ENCODE peak calls at places on chromosomes 4 and X, in six cellular contexts. O is SK-N-SH, Y is endothelial cell of umbilical vein, T is tibial nerve, J is HCT116, B is cardiac muscle cell. X is an unnamed sample. For H3K4me1, the result is how much of the 10 kb centered on the place peaks cover.

GRCh38 chr4:158208931-158209640 is 1.2 kb upstream of the TMEM144 start:
- DNase-seq in O (no peak), Y (no peak), T (no peak), J (no peak), B (peak), X (no peak)

GRCh38 chr4:33386761-33387160 is 2666.6 kb downstream of the PCDH7 start:
- DNase-seq in O (no peak), Y (no peak), T (no peak), J (no peak), B (peak), X (no peak)

GRCh38 chr4:158670975-158671664 is 567 bp downstream of the C4orf46 start:
- DNase-seq in O (peak), Y (peak), T (peak), J (peak), B (peak), X (peak)

GRCh38 chrX:123432362-123433150 is 248.5 kb downstream of the GRIA3 start:
- DNase-seq in O (no peak), Y (no peak), T (no peak), J (no peak), B (no peak), X (no peak)

GRCh38 chr4:107561481-107561880 is 158.6 kb downstream of the PAPSS1 start:
- DNase-seq in O (no peak), Y (peak), T (no peak), J (no peak), B (peak), X (no peak)

GRCh38 chr4:120327276-120327675 is 260.6 kb upstream of the MAD2L1 start:
- DNase-seq in O (no peak), Y (no peak), T (no peak), J (no peak), B (no peak), X (no peak)

GRCh38 chrX:79107891-79108718 is 36.4 kb upstream of the GPR174 start:
- DNase-seq in O (no peak), Y (peak), T (no peak), J (no peak), B (no peak), X (no peak)

GRCh38 chrX:147894332-147894870 is 17.3 kb upstream of the FMR1 start:
- DNase-seq in O (no peak), Y (no peak), T (no peak), J (no peak), B (peak), X (no peak)

GRCh38 chrX:121598356-121598755 is 550.9 kb downstream of the GLUD2 start:
- DNase-seq in O (no peak), Y (no peak), T (no peak), J (no peak), B (no peak), X (no peak)

GRCh38 chr4:16582526-16582925 is 315.9 kb downstream of the LDB2 start:
- DNase-seq in O (peak), Y (no peak), T (no peak), J (no peak), B (no peak), X (no peak)

GRCh38 chr4:124685851-124686250 is 26.7 kb downstream of the ANKRD50 start:
- DNase-seq in O (no peak), Y (no peak), T (no peak), J (no peak), B (peak), X (no peak)

DNA sequence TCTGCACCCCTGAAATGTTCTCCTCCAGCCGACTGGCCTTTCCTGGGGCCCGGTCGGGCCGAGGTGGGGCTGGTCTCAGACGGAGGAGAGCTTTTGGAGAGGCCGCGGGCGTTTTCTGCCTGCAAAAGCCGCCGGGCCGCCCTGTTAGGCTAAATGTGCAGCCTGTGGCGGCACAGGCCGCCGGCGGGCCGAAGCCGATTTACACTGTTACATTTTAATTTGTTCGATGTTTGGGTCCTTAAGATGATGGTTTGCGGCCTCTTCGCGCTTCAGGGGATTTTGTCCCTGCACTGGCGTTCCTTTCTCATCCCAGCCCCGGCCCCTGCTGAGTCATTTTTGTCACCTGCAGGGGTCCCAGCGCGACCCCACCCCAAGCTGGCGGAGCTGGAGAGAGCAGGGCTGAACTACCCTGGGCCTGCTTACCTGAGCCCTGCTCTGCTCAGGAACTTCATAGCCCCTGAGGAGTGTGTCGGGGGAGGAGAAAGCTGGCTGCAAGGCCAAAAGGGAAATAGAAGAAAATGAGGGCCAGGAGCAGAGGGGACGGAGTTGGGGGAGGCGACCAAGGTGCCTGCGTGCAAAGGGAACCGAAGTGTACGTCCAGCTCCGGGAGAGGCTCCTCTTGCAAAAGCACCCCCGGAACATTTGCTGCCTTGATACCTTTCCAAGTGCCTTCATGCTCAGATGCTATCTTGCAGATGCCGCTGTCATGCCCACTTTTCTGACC is 861 bp upstream of the RBBP7 start:
- DNase-seq in O (peak), Y (peak), T (peak), J (no peak), B (no peak), X (no peak)
- H3K4me3 ChIP-seq in O (peak), Y (peak), T (peak), J (peak), B (peak), X (peak)

GRCh38 chrX:4764888-4765287 is 1051.4 kb upstream of the PRKX start:
- DNase-seq in O (no peak), Y (no peak), T (no peak), J (no peak), B (no peak), X (no peak)
- H3K4me1 ChIP-seq in O (under half), Y (under half), T (under half), J (under half), B (under half), X (under half)

GRCh38 chr4:163693776-163694175 is 199.3 kb downstream of the TMA16 start:
- DNase-seq in O (no peak), Y (no peak), T (no peak), J (no peak), B (no peak), X (no peak)
- H3K4me3 ChIP-seq in O (no peak), Y (no peak), T (no peak), J (no peak), B (no peak), X (no peak)

GRCh38 chr4:3199661-3200422 is 49.1 kb upstream of the MSANTD1 start:
- DNase-seq in O (no peak), Y (no peak), T (no peak), J (no peak), B (peak), X (no peak)

GRCh38 chr4:3197366-3198105 is 51.4 kb upstream of the MSANTD1 start:
- DNase-seq in O (no peak), Y (no peak), T (no peak), J (no peak), B (no peak), X (no peak)

GRCh38 chr4:3200423-3201090 is 48.4 kb upstream of the MSANTD1 start:
- DNase-seq in O (no peak), Y (no peak), T (no peak), J (no peak), B (no peak), X (no peak)

GRCh38 chr4:3196670-3197359 is 52.1 kb upstream of the MSANTD1 start:
- DNase-seq in O (no peak), Y (no peak), T (no peak), J (no peak), B (no peak), X (no peak)

GRCh38 chr4:3198906-3199305 is 50.1 kb upstream of the MSANTD1 start:
- DNase-seq in O (no peak), Y (no peak), T (no peak), J (no peak), B (no peak), X (no peak)
- H3K4me1 ChIP-seq in O (under half), Y (under half), T (under half), J (under half), B (under half), X (under half)

GRCh38 chr4:86357608-86358007 is 2.2 kb downstream of the MAPK10 start:
- DNase-seq in O (peak), Y (no peak), T (no peak), J (no peak), B (no peak), X (no peak)

GRCh38 chr4:86358176-86358701 is 1.6 kb downstream of the MAPK10 start:
- DNase-seq in O (no peak), Y (no peak), T (no peak), J (no peak), B (peak), X (no peak)

GRCh38 chr4:86356831-86357230 is 3.0 kb downstream of the MAPK10 start:
- DNase-seq in O (no peak), Y (no peak), T (no peak), J (no peak), B (no peak), X (no peak)

GRCh38 chr4:86362510-86362909 is 2.7 kb upstream of the MAPK10 start:
- DNase-seq in O (no peak), Y (no peak), T (no peak), J (no peak), B (no peak), X (no peak)

DNA sequence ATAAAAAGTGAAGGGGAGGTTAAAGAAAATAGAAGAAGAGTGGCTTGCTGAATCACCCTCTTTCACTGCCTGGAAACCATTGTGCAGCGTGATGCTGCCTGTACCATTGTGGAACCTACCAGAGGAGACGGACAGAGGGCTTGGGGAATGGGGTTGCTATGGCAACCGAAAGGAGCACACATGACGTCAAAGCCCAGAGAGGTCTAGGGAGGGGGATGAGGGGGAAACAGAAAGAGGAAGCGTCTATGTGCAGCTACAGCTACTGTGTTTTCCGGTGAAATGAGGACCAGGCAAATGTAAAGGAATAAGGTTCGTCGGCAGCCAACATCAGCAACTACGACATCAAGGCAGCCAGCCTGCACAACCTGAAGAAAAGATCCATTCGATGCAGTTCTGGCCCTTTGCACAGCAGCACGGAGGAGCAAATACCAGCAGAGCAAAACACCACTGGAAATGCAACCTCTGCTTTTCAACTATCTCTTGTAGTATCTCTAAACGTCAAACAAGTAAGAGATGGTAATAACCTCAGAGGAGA is at the start of gene MAPK10:
- DNase-seq in O (peak), Y (peak), T (peak), J (no peak), B (peak), X (no peak)
- H3K4me3 ChIP-seq in O (peak), Y (no peak), T (peak), J (no peak), B (no peak), X (no peak)

GRCh38 chr4:76200771-76201224 is 12.8 kb downstream of the SCARB2 start:
- DNase-seq in O (no peak), Y (no peak), T (no peak), J (no peak), B (no peak), X (no peak)
- H3K4me1 ChIP-seq in O (half or more), Y (under half), T (half or more), J (under half), B (under half), X (under half)

GRCh38 chr4:53592686-53593641 is 1.7 kb upstream of the LNX1 start:
- DNase-seq in O (no peak), Y (peak), T (no peak), J (no peak), B (peak), X (peak)

GRCh38 chr4:53589511-53589910 is 1.8 kb downstream of the LNX1 start:
- DNase-seq in O (no peak), Y (no peak), T (no peak), J (no peak), B (peak), X (no peak)

GRCh38 chr4:53593765-53594164 is 2.5 kb upstream of the LNX1 start:
- DNase-seq in O (no peak), Y (no peak), T (no peak), J (no peak), B (no peak), X (no peak)

GRCh38 chr4:53592128-53592527 is 842 bp upstream of the LNX1 start:
- DNase-seq in O (no peak), Y (peak), T (no peak), J (no peak), B (peak), X (no peak)

GRCh38 chr4:53591372-53591892 is at the start of gene LNX1:
- DNase-seq in O (no peak), Y (no peak), T (no peak), J (peak), B (no peak), X (peak)
- H3K4me3 ChIP-seq in O (no peak), Y (no peak), T (no peak), J (peak), B (no peak), X (peak)

DNA sequence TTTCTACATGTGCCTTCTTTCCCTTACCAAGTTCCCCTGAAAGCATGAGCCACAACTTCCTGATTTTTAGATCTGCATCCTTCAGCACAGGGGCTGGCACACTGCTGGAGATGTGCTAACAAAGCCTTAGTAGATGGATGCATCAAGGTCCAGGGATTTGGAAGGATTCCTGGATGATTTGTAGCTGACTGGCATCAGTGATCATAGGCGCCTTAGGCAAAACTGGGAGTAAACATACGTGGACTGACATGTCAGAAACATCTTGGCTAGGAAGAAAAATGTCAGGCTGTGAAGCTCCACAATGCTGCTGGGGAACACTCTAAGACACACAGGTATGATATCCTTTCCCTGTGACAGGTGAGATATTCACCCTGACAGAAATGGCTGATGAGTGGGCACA is 156.4 kb downstream of the AMELX start:
- DNase-seq in O (no peak), Y (no peak), T (no peak), J (no peak), B (no peak), X (no peak)
- H3K4me1 ChIP-seq in O (under half), Y (under half), T (under half), J (under half), B (under half), X (under half)

GRCh38 chr4:62225972-62226371 is 1025.8 kb downstream of the ADGRL3 start:
- DNase-seq in O (no peak), Y (no peak), T (no peak), J (no peak), B (no peak), X (no peak)
- H3K4me3 ChIP-seq in O (no peak), Y (no peak), T (no peak), J (no peak), B (no peak), X (no peak)